ENCODE peak calls at places on chromosomes 12 and 14, in four cellular contexts. Y is neural crest cell, D is mesothelial cell of epicardium, T is lower lobe of right lung. H is an unnamed sample.

GRCh38 chr14:88009486-88009885 is 4.6 kb downstream of the GPR65 start:
- DNase-seq in Y (no peak), D (no peak), T (no peak), H (no peak)

GRCh38 chr12:54463484-54463883 is 9.9 kb downstream of the GTSF1 start:
- DNase-seq in Y (no peak), D (no peak), T (no peak), H (no peak)

GRCh38 chr12:112590281-112590680 is 171.5 kb downstream of the PTPN11 start:
- DNase-seq in Y (no peak), D (no peak), T (no peak), H (no peak)

GRCh38 chr12:96170762-96171161 is 23.4 kb upstream of the ELK3 start:
- DNase-seq in Y (no peak), D (no peak), T (no peak), H (no peak)

GRCh38 chr12:52214421-52214802 is 18.6 kb upstream of the KRT7 start:
- DNase-seq in Y (no peak), D (no peak), T (peak), H (peak)

GRCh38 chr12:111322336-111323250 is 46.3 kb downstream of the PHETA1 start:
- DNase-seq in Y (no peak), D (no peak), T (no peak), H (no peak)

GRCh38 chr12:89700191-89700810 is 8.3 kb downstream of the ATP2B1 start:
- DNase-seq in Y (no peak), D (no peak), T (no peak), H (no peak)

GRCh38 chr12:46839232-46839631 is 13.4 kb upstream of the SLC38A4 start:
- DNase-seq in Y (no peak), D (no peak), T (no peak), H (no peak)

GRCh38 chr14:94388027-94388895 is at the start of gene SERPINA1:
- DNase-seq in Y (no peak), D (no peak), T (peak), H (peak)

GRCh38 chr14:62117010-62117717 is 354.9 kb downstream of the SNAPC1 start:
- DNase-seq in Y (peak), D (peak), T (peak), H (peak)

DNA sequence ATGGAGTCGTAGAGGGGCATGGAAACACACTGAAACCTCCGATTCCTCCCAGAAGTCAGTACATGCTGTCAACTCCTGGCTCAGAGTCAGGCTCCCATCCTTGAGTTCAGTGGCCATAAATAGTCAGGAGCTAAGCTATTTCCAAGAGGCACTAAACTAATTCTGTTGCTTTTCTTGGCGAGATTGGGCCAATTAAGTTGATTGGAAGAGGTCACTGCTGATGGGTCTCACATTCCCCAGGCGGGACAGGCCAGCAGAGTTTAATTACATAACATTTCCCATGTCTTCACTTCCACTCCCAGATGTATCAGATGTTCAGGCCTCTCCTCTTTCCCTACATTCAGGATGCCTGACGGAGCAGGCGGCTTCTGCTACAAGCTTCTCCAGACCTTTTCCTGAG is 5.2 kb downstream of the NTF3 start:
- DNase-seq in Y (no peak), D (no peak), T (no peak), H (no peak)
- TF ChIP-seq CTCF in Y (no peak), D (no peak), T (no peak), H (no peak)

GRCh38 chr12:9811651-9812050 is 15.6 kb upstream of the KLRF1 start:
- DNase-seq in Y (no peak), D (no peak), T (no peak), H (no peak)

GRCh38 chr12:9810721-9811120 is 16.6 kb upstream of the KLRF1 start:
- DNase-seq in Y (no peak), D (no peak), T (no peak), H (no peak)

GRCh38 chr12:9808531-9808930 is 18.8 kb upstream of the KLRF1 start:
- DNase-seq in Y (no peak), D (no peak), T (no peak), H (no peak)

DNA sequence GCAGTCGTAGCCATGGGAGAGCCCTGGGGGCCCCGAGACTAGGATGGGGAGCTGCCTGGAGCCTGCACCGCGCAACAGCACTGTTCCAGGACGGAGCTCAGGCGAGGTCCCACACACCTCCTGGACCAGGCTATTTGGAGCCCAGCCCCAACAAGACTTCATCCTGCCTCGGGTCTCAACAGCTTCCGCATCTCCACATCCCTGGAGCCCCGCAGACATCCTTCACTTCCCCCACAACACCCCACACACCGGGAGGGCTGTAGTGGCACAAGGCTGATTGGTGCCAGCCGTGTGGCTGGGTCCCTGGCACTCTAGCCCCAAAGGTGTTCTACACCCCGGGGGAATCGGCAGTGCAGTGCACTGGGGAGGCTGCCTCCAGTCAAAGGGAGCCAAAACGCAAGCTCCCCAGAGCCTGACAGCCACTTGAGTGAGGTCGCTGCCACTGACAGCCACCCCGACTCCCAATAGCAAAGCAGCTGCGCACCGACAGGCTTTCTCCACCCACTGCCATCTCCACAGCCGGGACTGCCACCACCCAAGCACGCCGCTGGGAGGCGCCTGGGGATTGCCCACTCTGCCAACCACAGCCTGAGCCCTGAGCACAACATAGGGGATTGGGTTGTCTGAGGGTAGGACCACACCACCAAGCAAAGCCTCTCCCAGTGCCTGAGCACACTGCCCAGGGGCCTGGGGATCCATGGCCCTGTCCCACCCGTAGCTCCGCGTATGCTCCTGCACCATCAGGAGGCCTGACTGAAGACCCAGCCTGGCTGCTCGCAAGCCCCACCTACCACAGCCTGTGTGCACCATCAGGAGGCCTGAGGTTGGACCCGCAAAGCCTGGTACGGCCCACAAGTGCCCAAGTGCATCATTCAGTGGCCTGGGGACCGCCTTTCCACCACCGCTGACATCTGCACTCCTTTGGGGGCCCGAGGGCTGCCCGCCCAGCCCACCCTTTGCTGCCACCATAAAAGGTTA is 13.2 kb upstream of the KLRF1 start:
- DNase-seq in Y (peak), D (no peak), T (peak), H (peak)
- TF ChIP-seq CTCF in Y (peak), D (peak), T (peak), H (peak)

DNA sequence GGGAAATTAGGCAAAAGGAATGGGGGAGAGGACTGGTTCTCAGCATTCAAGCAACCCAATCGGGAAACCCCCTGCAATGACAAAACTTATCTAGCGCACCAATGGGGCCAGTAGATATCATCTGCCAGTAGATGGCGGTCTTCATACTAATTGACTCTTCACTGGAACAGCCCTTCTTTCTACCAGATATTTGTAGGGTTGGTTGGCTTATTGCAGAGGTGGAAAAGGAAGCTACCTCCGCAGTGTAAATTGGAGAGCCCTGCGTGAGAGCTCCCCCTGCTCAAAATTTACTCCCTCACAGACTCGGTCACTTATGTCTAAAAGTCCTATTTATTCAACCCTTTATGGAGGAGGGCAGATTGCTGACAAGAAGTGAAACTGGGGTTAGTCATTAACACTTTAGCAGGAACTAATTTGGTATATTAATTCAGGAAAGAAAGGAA is 166.1 kb upstream of the CCND2 start:
- DNase-seq in Y (no peak), D (no peak), T (no peak), H (peak)
- TF ChIP-seq CTCF in Y (peak), D (no peak), T (peak), H (peak)

GRCh38 chr14:105144666-105145380 is 23.8 kb downstream of the JAG2 start:
- DNase-seq in Y (no peak), D (peak), T (no peak), H (no peak)
- TF ChIP-seq CTCF in Y (no peak), D (no peak), T (no peak), H (no peak)

GRCh38 chr12:104668274-104668718 is 211.5 kb downstream of the CHST11 start:
- DNase-seq in Y (no peak), D (no peak), T (peak), H (no peak)
- TF ChIP-seq CTCF in Y (no peak), D (no peak), T (no peak), H (no peak)

GRCh38 chr14:54488646-54489317 is at the start of gene GMFB:
- DNase-seq in Y (peak), D (peak), T (peak), H (peak)
- TF ChIP-seq CTCF in Y (peak), D (no peak), T (peak), H (peak)